ENCODE peak calls at places on chromosomes 3 and 15, in nine cellular contexts. K is iPS DF 6.9, R is NCI-H1092 treated with DMSO at 0.1 percent for 48 hours, V is stomach, U is lung, D is endodermal cell, Y is GM19239, A is SJCRH30, F is AML-193. C is an unnamed sample.

GRCh38 chr3:65871305-65872141 is 167.2 kb downstream of the MAGI1 start:
- DNase-seq in R (peak; percentile 69), F (no peak), U (peak; percentile 62), A (peak; percentile 91), V (peak; percentile 88), Y (no peak), D (no peak), K (no peak), C (no peak)

GRCh38 chr15:77866186-77866585 is 211.3 kb downstream of the TBC1D2B start:
- DNase-seq in F (no peak), R (no peak), K (no peak), D (no peak), Y (no peak), U (no peak), V (no peak), A (no peak), C (no peak)

GRCh38 chr3:19945405-19946290 is 1.2 kb upstream of the RAB5A start:
- DNase-seq in V (no peak), R (no peak), Y (no peak), D (peak; percentile 54), K (no peak), U (no peak), A (no peak), F (no peak), C (peak; percentile 53)

GRCh38 chr15:94294556-94294955 is 63.2 kb downstream of the MCTP2 start:
- DNase-seq in A (no peak), U (no peak), K (no peak), V (no peak), R (no peak), F (no peak), Y (no peak), D (no peak), C (no peak)

GRCh38 chr15:31304736-31305365 is 21.8 kb upstream of the KLF13 start:
- DNase-seq in V (no peak), A (no peak), K (no peak), F (no peak), U (peak; percentile 26), R (peak; percentile 43), Y (no peak), D (peak; percentile 49), C (no peak)

GRCh38 chr3:30644615-30645014 is 38.2 kb downstream of the TGFBR2 start:
- DNase-seq in F (peak; percentile 75), A (no peak), Y (no peak), R (no peak), U (peak; percentile 43), D (no peak), V (peak; percentile 40), K (no peak), C (peak; percentile 54)

GRCh38 chr3:140298569-140299070 is 363.6 kb downstream of the CLSTN2 start:
- DNase-seq in A (no peak), K (peak; percentile 52), Y (no peak), U (no peak), R (no peak), F (no peak), D (no peak), V (no peak), C (no peak)

GRCh38 chr3:185306847-185307246 is 53.0 kb upstream of the EHHADH start:
- DNase-seq in F (no peak), R (no peak), D (no peak), U (no peak), V (no peak), A (no peak), Y (no peak), K (no peak), C (no peak)

GRCh38 chr15:52428297-52428696 is 100.4 kb downstream of the MYO5A start:
- DNase-seq in Y (no peak), D (no peak), F (no peak), U (no peak), V (no peak), K (no peak), R (no peak), A (no peak), C (no peak)

GRCh38 chr3:156488771-156489170 is 66.1 kb downstream of the SSR3 start:
- DNase-seq in A (no peak), K (no peak), D (no peak), V (no peak), U (no peak), F (no peak), R (no peak), Y (no peak), C (no peak)

GRCh38 chr3:157110761-157111238 is 49.1 kb downstream of the CCNL1 start:
- DNase-seq in D (no peak), V (no peak), F (no peak), U (no peak), Y (no peak), K (no peak), A (no peak), R (no peak), C (no peak)

GRCh38 chr15:59746777-59747176 is 57.7 kb upstream of the BNIP2 start:
- DNase-seq in F (no peak), V (no peak), D (no peak), R (peak; percentile 84), U (no peak), A (peak; percentile 12), K (no peak), Y (no peak), C (peak; percentile 38)

GRCh38 chr15:42890161-42890913 is 30.2 kb downstream of the TTBK2 start:
- DNase-seq in U (no peak), A (no peak), R (no peak), K (peak; percentile 22), D (peak; percentile 49), V (no peak), Y (no peak), F (no peak), C (no peak)

GRCh38 chr3:4524423-4524769 is 31.2 kb downstream of the ITPR1 start:
- DNase-seq in K (no peak), D (no peak), F (no peak), V (peak; percentile 57), R (peak; percentile 1), A (no peak), U (no peak), Y (no peak), C (no peak)

GRCh38 chr3:131285456-131285855 is 96.1 kb upstream of the NUDT16 start:
- DNase-seq in A (no peak), Y (no peak), R (no peak), V (no peak), U (no peak), K (no peak), F (no peak), D (no peak), C (no peak)

GRCh38 chr3:113441051-113441770 is at the start of gene CFAP44:
- DNase-seq in R (no peak), D (peak; percentile 95), Y (peak; percentile 16), V (peak; percentile 46), U (peak; percentile 63), A (no peak), F (no peak), K (peak; percentile 58), C (no peak)

GRCh38 chr3:190697502-190697830 is 165.0 kb downstream of the GMNC start:
- DNase-seq in F (no peak), K (no peak), Y (no peak), D (no peak), R (no peak), U (no peak), V (no peak), A (no peak), C (no peak)

GRCh38 chr15:58257776-58258325 is 119.7 kb downstream of the AQP9 start:
- DNase-seq in U (no peak), Y (no peak), R (no peak), F (no peak), A (no peak), D (no peak), V (no peak), K (no peak), C (no peak)

GRCh38 chr3:149277338-149277813 is 55.7 kb upstream of the CP start:
- DNase-seq in D (no peak), F (peak; percentile 94), A (peak; percentile 7), U (no peak), V (no peak), Y (no peak), K (no peak), R (no peak), C (peak; percentile 80)

GRCh38 chr3:124461838-124462632 is 268.2 kb upstream of the UMPS start:
- DNase-seq in Y (no peak), R (no peak), F (no peak), U (no peak), D (no peak), V (no peak), K (no peak), A (no peak), C (no peak)

GRCh38 chr3:15886521-15886920 is 88.7 kb upstream of the ANKRD28 start:
- DNase-seq in D (no peak), Y (no peak), R (no peak), F (no peak), A (no peak), U (no peak), K (no peak), V (no peak), C (no peak)

GRCh38 chr3:52249683-52250082 is 4.1 kb downstream of the PPM1M start:
- DNase-seq in D (no peak), V (no peak), U (no peak), F (no peak), R (no peak), K (no peak), A (no peak), Y (no peak), C (no peak)

GRCh38 chr3:115146418-115147328 is at the start of gene ZBTB20:
- DNase-seq in R (peak; percentile 69), D (peak; percentile 87), U (peak; percentile 61), K (no peak), V (peak; percentile 50), Y (peak; percentile 78), A (peak; percentile 80), F (peak; percentile 51), C (peak; percentile 80)